ENCODE peak calls at places on chromosomes 5 and 9, in five cellular contexts. One of them, this sample, is unnamed.

GRCh38 chr9:93828331-93829097 is 126.6 kb downstream of the BARX1 start:
- DNase-seq in H7: peak
- DNase-seq in uterus: no peak
- DNase-seq in cortex of kidney: no peak
- DNase-seq in NCI-H446: no peak
- DNase-seq in this sample: no peak

GRCh38 chr9:31355159-31355882 is 1029.1 kb upstream of the ACO1 start:
- DNase-seq in H7: no peak
- DNase-seq in uterus: no peak
- DNase-seq in cortex of kidney: no peak
- DNase-seq in NCI-H446: no peak
- DNase-seq in this sample: no peak

GRCh38 chr5:56247596-56247995 is 14.5 kb upstream of the ANKRD55 start:
- DNase-seq in H7: no peak
- DNase-seq in uterus: no peak
- DNase-seq in cortex of kidney: no peak
- DNase-seq in NCI-H446: no peak
- DNase-seq in this sample: no peak

GRCh38 chr9:89461302-89461701 is 36.6 kb downstream of the SEMA4D start:
- DNase-seq in H7: no peak
- DNase-seq in uterus: no peak
- DNase-seq in cortex of kidney: no peak
- DNase-seq in NCI-H446: no peak
- DNase-seq in this sample: no peak

GRCh38 chr5:3456121-3456681 is 139.4 kb upstream of the IRX1 start:
- DNase-seq in H7: no peak
- DNase-seq in uterus: no peak
- DNase-seq in cortex of kidney: no peak
- DNase-seq in NCI-H446: no peak
- DNase-seq in this sample: no peak

GRCh38 chr9:98861881-98862501 is 54.5 kb downstream of the GALNT12 start:
- DNase-seq in H7: no peak
- DNase-seq in uterus: peak
- DNase-seq in cortex of kidney: no peak
- DNase-seq in NCI-H446: no peak
- DNase-seq in this sample: no peak

GRCh38 chr5:132269635-132270344 is 12.3 kb downstream of the PDLIM4 start:
- DNase-seq in H7: no peak
- DNase-seq in uterus: no peak
- DNase-seq in cortex of kidney: no peak
- DNase-seq in NCI-H446: no peak
- DNase-seq in this sample: no peak

GRCh38 chr5:117088176-117088575 is 513.6 kb upstream of the SEMA6A start:
- DNase-seq in H7: no peak
- DNase-seq in uterus: no peak
- DNase-seq in cortex of kidney: no peak
- DNase-seq in NCI-H446: no peak
- DNase-seq in this sample: no peak

GRCh38 chr5:132428811-132429440 is 59.4 kb downstream of the SLC22A5 start:
- DNase-seq in H7: no peak
- DNase-seq in uterus: no peak
- DNase-seq in cortex of kidney: no peak
- DNase-seq in NCI-H446: no peak
- DNase-seq in this sample: no peak

GRCh38 chr9:120608421-120608820 is 28.5 kb upstream of the CDK5RAP2 start:
- DNase-seq in H7: no peak
- DNase-seq in uterus: no peak
- DNase-seq in cortex of kidney: no peak
- DNase-seq in NCI-H446: no peak
- DNase-seq in this sample: no peak

GRCh38 chr9:130156672-130157071 is 15.5 kb upstream of the NCS1 start:
- DNase-seq in H7: peak
- DNase-seq in uterus: no peak
- DNase-seq in cortex of kidney: no peak
- DNase-seq in NCI-H446: no peak
- DNase-seq in this sample: no peak

GRCh38 chr5:61055434-61056006 is 106.7 kb downstream of the SMIM15 start:
- DNase-seq in H7: peak
- DNase-seq in uterus: no peak
- DNase-seq in cortex of kidney: no peak
- DNase-seq in NCI-H446: peak
- DNase-seq in this sample: no peak

GRCh38 chr9:131021785-131022184 is 12.8 kb downstream of the LAMC3 start:
- DNase-seq in H7: no peak
- DNase-seq in uterus: no peak
- DNase-seq in cortex of kidney: no peak
- DNase-seq in NCI-H446: no peak
- DNase-seq in this sample: no peak

GRCh38 chr9:764105-764524 is 77.4 kb upstream of the DMRT1 start:
- DNase-seq in H7: peak
- DNase-seq in uterus: peak
- DNase-seq in cortex of kidney: no peak
- DNase-seq in NCI-H446: peak
- DNase-seq in this sample: no peak

GRCh38 chr5:151075698-151076331 is 5.0 kb downstream of the TNIP1 start:
- DNase-seq in H7: no peak
- DNase-seq in uterus: no peak
- DNase-seq in cortex of kidney: no peak
- DNase-seq in NCI-H446: no peak
- DNase-seq in this sample: no peak

GRCh38 chr5:773517-774264 is 10.8 kb downstream of the ZDHHC11B start:
- DNase-seq in H7: peak
- DNase-seq in uterus: no peak
- DNase-seq in cortex of kidney: no peak
- DNase-seq in NCI-H446: no peak
- DNase-seq in this sample: no peak

GRCh38 chr9:134134949-134135342 is 936 bp upstream of the WDR5 start:
- DNase-seq in H7: no peak
- DNase-seq in uterus: no peak
- DNase-seq in cortex of kidney: no peak
- DNase-seq in NCI-H446: no peak
- DNase-seq in this sample: no peak

GRCh38 chr5:14816374-14816998 is 55.1 kb downstream of the ANKH start:
- DNase-seq in H7: no peak
- DNase-seq in uterus: no peak
- DNase-seq in cortex of kidney: no peak
- DNase-seq in NCI-H446: peak
- DNase-seq in this sample: no peak

GRCh38 chr9:123020796-123021195 is 12.7 kb upstream of the GPR21 start:
- DNase-seq in H7: no peak
- DNase-seq in uterus: no peak
- DNase-seq in cortex of kidney: no peak
- DNase-seq in NCI-H446: no peak
- DNase-seq in this sample: no peak

GRCh38 chr5:102211165-102211564 is 84.9 kb downstream of the SLCO4C1 start:
- DNase-seq in H7: no peak
- DNase-seq in uterus: no peak
- DNase-seq in cortex of kidney: no peak
- DNase-seq in NCI-H446: no peak
- DNase-seq in this sample: no peak

GRCh38 chr5:112935675-112936074 is 13.6 kb upstream of the REEP5 start:
- DNase-seq in H7: no peak
- DNase-seq in uterus: no peak
- DNase-seq in cortex of kidney: no peak
- DNase-seq in NCI-H446: no peak
- DNase-seq in this sample: no peak

GRCh38 chr5:176350416-176350815 is 11.1 kb downstream of the KIAA1191 start:
- DNase-seq in H7: no peak
- DNase-seq in uterus: no peak
- DNase-seq in cortex of kidney: no peak
- DNase-seq in NCI-H446: no peak
- DNase-seq in this sample: no peak

GRCh38 chr5:41793156-41793770 is 77.0 kb downstream of the OXCT1 start:
- DNase-seq in H7: no peak
- DNase-seq in uterus: no peak
- DNase-seq in cortex of kidney: no peak
- DNase-seq in NCI-H446: peak
- DNase-seq in this sample: no peak

This sample was measured in effector CD8-positive, alpha-beta T cell.